ENCODE peak calls at places on chromosomes 13 and 19, in eight cellular contexts. N is Panc1, H is HCT116, Q is GM23338, U is HepG2, O is upper lobe of left lung, J is GM12878, S is K562. E is an unnamed sample.

GRCh38 chr19:5178841-5179625 is 161.6 kb downstream of the PTPRS start:
- ATAC-seq in U (no peak), N (no peak), H (no peak), O (no peak), Q (no peak), J (no peak), S (no peak), E (no peak)

GRCh38 chr19:38815059-38816001 is 2.6 kb upstream of the LGALS4 start:
- ATAC-seq in S (no peak), H (peak), O (no peak), J (no peak), Q (peak), N (peak), U (no peak), E (no peak)

GRCh38 chr13:95987841-95988240 is 65.4 kb downstream of the UGGT2 start:
- ATAC-seq in J (no peak), O (no peak), Q (peak), U (no peak), N (no peak), S (no peak), H (no peak), E (no peak)

GRCh38 chr19:54560881-54561385 is 12.7 kb upstream of the LILRA2 start:
- ATAC-seq in U (no peak), H (no peak), J (no peak), O (no peak), N (no peak), S (no peak), Q (no peak), E (no peak)

GRCh38 chr13:98575009-98575866 is 1.7 kb downstream of the STK24 start:
- ATAC-seq in U (no peak), O (no peak), J (no peak), Q (peak), H (no peak), S (peak), N (no peak), E (no peak)

GRCh38 chr19:2780284-2780683 is 2.8 kb downstream of the SGTA start:
- ATAC-seq in N (no peak), S (no peak), J (no peak), O (no peak), U (no peak), Q (no peak), H (no peak), E (no peak)

GRCh38 chr19:38653028-38653571 is 5.7 kb downstream of the ACTN4 start:
- ATAC-seq in U (peak), J (no peak), Q (no peak), N (no peak), S (peak), H (no peak), O (peak), E (peak)

GRCh38 chr13:75797719-75798118 is 161.6 kb downstream of the LMO7 start:
- ATAC-seq in J (no peak), Q (no peak), O (no peak), S (no peak), N (no peak), H (no peak), U (no peak), E (no peak)

GRCh38 chr13:59776924-59777690 is 386.6 kb downstream of the DIAPH3 start:
- ATAC-seq in U (no peak), H (no peak), O (no peak), S (no peak), J (peak), N (no peak), Q (no peak), E (no peak)

GRCh38 chr13:24650157-24650556 is 30.1 kb upstream of the ATP12A start:
- ATAC-seq in O (no peak), Q (no peak), U (no peak), S (no peak), H (no peak), J (no peak), N (no peak), E (no peak)

GRCh38 chr19:19721896-19722295 is 11.0 kb downstream of the ZNF14 start:
- ATAC-seq in O (no peak), S (no peak), J (no peak), U (no peak), H (no peak), Q (no peak), N (no peak), E (no peak)

GRCh38 chr13:110294146-110294545 is 12.8 kb downstream of the COL4A1 start:
- ATAC-seq in N (no peak), H (no peak), O (peak), Q (no peak), U (no peak), J (no peak), S (no peak), E (peak)

GRCh38 chr19:44785993-44786392 is 8.3 kb downstream of the CBLC start:
- ATAC-seq in O (no peak), S (no peak), J (no peak), N (no peak), H (no peak), U (no peak), Q (no peak), E (no peak)

GRCh38 chr19:35743640-35744306 is 1.4 kb downstream of the U2AF1L4 start:
- ATAC-seq in S (no peak), J (no peak), O (no peak), H (no peak), U (no peak), N (no peak), Q (no peak), E (no peak)

GRCh38 chr13:51804295-51805172 is 571 bp upstream of the DHRS12 start:
- ATAC-seq in O (no peak), Q (no peak), H (no peak), N (no peak), U (no peak), J (no peak), S (no peak), E (no peak)

GRCh38 chr13:45092668-45093067 is 27.6 kb upstream of the GTF2F2 start:
- ATAC-seq in S (no peak), U (no peak), N (no peak), O (no peak), H (no peak), J (no peak), Q (no peak), E (no peak)

GRCh38 chr19:6250024-6250605 is 29.7 kb downstream of the MLLT1 start:
- ATAC-seq in O (no peak), J (no peak), S (no peak), Q (no peak), H (no peak), N (no peak), U (no peak), E (no peak)

GRCh38 chr19:7970716-7971448 is 27.4 kb upstream of the TIMM44 start:
- ATAC-seq in U (peak), S (peak), J (peak), N (peak), Q (peak), H (peak), O (peak), E (no peak)

GRCh38 chr19:2983351-2984195 is 6.2 kb downstream of the TLE6 start:
- ATAC-seq in Q (peak), N (peak), U (peak), O (peak), J (peak), S (peak), H (no peak), E (peak)

GRCh38 chr13:83215627-83216026 is 666.6 kb downstream of the SLITRK1 start:
- ATAC-seq in U (no peak), N (no peak), Q (no peak), S (no peak), H (no peak), J (no peak), O (no peak), E (no peak)

GRCh38 chr19:50705422-50706019 is 14.1 kb downstream of the SHANK1 start:
- ATAC-seq in S (peak), U (peak), J (peak), H (peak), Q (peak), N (peak), O (peak), E (no peak)

GRCh38 chr13:80979035-80979641 is 638.2 kb upstream of the SPRY2 start:
- ATAC-seq in O (peak), J (peak), Q (peak), H (peak), S (peak), N (peak), U (peak), E (no peak)

GRCh38 chr19:7865262-7865911 is 8.8 kb downstream of the PRR36 start:
- ATAC-seq in U (no peak), N (no peak), Q (no peak), S (no peak), J (no peak), O (no peak), H (no peak), E (no peak)

GRCh38 chr19:54952591-54953344 is 5.4 kb upstream of the NLRP7 start:
- ATAC-seq in O (peak), S (peak), Q (no peak), H (no peak), J (no peak), N (no peak), U (no peak), E (no peak)

GRCh38 chr13:40637644-40638043 is 28.8 kb downstream of the FOXO1 start:
- ATAC-seq in Q (no peak), N (no peak), J (no peak), O (peak), S (no peak), U (peak), H (no peak), E (no peak)

GRCh38 chr13:98523455-98524102 is 53.3 kb downstream of the STK24 start:
- ATAC-seq in Q (no peak), J (peak), O (no peak), N (no peak), S (no peak), H (no peak), U (no peak), E (no peak)

GRCh38 chr19:15635016-15635805 is 5.5 kb upstream of the CYP4F3 start:
- ATAC-seq in U (peak), S (no peak), H (no peak), J (no peak), Q (no peak), N (no peak), O (no peak), E (no peak)

GRCh38 chr13:43546260-43546659 is 240.5 kb downstream of the ENOX1 start:
- ATAC-seq in J (no peak), N (no peak), U (no peak), S (no peak), O (peak), Q (no peak), H (no peak), E (no peak)

GRCh38 chr13:19586904-19587634 is 25.7 kb upstream of the TPTE2 start:
- ATAC-seq in N (peak), O (peak), S (peak), H (peak), J (peak), Q (peak), U (peak), E (no peak)

GRCh38 chr13:77893066-77893465 is 25.6 kb downstream of the EDNRB start:
- ATAC-seq in U (no peak), J (no peak), N (no peak), H (no peak), Q (peak), S (no peak), O (no peak), E (no peak)

GRCh38 chr19:35029737-35030256 is 473 bp upstream of the SCN1B start:
- ATAC-seq in H (peak), N (peak), J (no peak), U (peak), Q (peak), O (no peak), S (peak), E (peak)

GRCh38 chr13:95505265-95505664 is 47.3 kb upstream of the CLDN10 start:
- ATAC-seq in N (peak), Q (peak), S (no peak), O (peak), J (no peak), U (no peak), H (no peak), E (no peak)

GRCh38 chr13:51825165-51825592 is 19.8 kb downstream of the TMEM272 start:
- ATAC-seq in S (no peak), H (no peak), N (no peak), J (peak), O (peak), U (no peak), Q (no peak), E (peak)

GRCh38 chr13:102710261-102710679 is 15.4 kb upstream of the METTL21C start:
- ATAC-seq in J (no peak), N (no peak), S (no peak), Q (no peak), U (no peak), H (no peak), O (no peak), E (peak)

GRCh38 chr13:83515267-83515666 is 367.0 kb downstream of the SLITRK1 start:
- ATAC-seq in O (no peak), U (no peak), Q (no peak), S (no peak), N (no peak), H (no peak), J (no peak), E (no peak)

GRCh38 chr13:74040200-74040599 is 94.0 kb downstream of the KLF12 start:
- ATAC-seq in S (peak), N (peak), O (peak), U (peak), Q (peak), H (peak), J (peak), E (no peak)

DNA sequence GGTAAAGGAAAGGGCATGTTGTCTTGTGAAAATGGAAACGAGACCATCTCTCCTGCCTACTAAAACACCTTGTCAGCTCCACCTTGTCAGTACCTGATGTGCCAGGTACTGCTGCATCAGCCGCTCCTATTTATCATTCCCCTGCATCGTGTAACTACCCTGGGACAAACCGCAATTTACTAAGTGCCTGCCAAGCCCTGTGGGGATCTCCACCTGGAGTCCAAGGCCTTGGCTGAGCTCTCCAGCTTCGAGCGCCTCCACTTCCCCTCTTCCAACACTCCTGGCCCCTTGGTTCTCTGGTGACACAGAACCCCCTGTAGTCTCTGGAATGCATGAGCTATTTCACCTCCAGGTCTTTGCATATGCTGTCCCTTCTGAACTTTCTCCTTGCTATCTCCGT is 25.9 kb upstream of the CCNP start:
- ATAC-seq in U (no peak), Q (peak), O (no peak), S (no peak), N (no peak), J (no peak), H (no peak), E (no peak)
- TF ChIP-seq POLR2AphosphoS5 in U (no peak), Q (no peak), O (no peak), S (no peak), N (no peak), J (no peak), H (no peak), E (no peak)

GRCh38 chr19:51971624-51972023 is 15.0 kb downstream of the ZNF350 start:
- ATAC-seq in H (no peak), J (no peak), S (no peak), Q (no peak), N (no peak), O (no peak), U (no peak), E (no peak)
- H3K4me3 ChIP-seq in H (no peak), J (no peak), S (no peak), Q (no peak), N (no peak), O (no peak), U (no peak), E (no peak)

GRCh38 chr19:899363-900301 is 6.3 kb downstream of the RNU6-9 start:
- ATAC-seq in O (no peak), H (peak), U (no peak), Q (peak), S (peak), N (peak), J (peak), E (no peak)
- TF ChIP-seq POLR2AphosphoS5 in O (no peak), H (no peak), U (no peak), Q (no peak), S (no peak), N (no peak), J (no peak), E (no peak)

GRCh38 chr13:112391747-112392146 is 15.6 kb downstream of the SPACA7 start:
- ATAC-seq in Q (no peak), U (no peak), O (no peak), S (no peak), H (no peak), N (no peak), J (no peak), E (no peak)
- H3K4me3 ChIP-seq in Q (no peak), U (no peak), O (no peak), S (no peak), H (no peak), N (no peak), J (no peak), E (no peak)

DNA sequence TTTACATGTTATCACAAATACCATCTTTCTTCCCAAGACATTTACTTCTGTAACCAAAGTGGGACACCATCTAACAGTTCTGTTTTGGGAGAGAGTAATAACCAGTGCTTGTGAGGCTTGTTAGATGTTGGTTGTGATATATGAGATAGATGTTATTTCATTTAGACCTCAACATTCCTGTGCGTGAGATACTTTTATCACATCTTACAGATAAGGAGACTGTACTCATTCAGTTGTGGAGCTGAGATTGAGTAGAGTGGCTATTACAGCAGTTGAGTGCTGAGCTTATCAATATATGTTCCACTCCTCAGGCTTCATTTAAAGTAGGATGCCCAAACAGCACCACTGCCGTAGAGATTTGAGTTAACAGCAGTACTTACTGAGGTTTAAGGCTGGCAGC is 43.1 kb downstream of the USPL1 start:
- ATAC-seq in S (no peak), U (no peak), J (no peak), Q (no peak), H (no peak), N (no peak), O (no peak), E (no peak)
- TF ChIP-seq POLR2AphosphoS5 in S (no peak), U (no peak), J (no peak), Q (no peak), H (no peak), N (no peak), O (no peak), E (no peak)